ENCODE peak calls at places on chromosomes 13 and 19, in nine cellular contexts. X is GM12865; L is stimulated activated CD8-positive, alpha-beta memory T cell treated with anti-CD3 and anti-CD28 coated beads, Interleukin-2, amount 100 ng/mL, for 48 hours; A is activated naive CD4-positive, alpha-beta T cell treated with anti-CD3 and anti-CD28 coated beads, Interleukin-2, amount 10 ng/mL, durations not matched to agents 7 days and 5 days; U is head of caudate nucleus; F is stimulated activated CD4-positive, alpha-beta T cell treated with anti-CD3 and anti-CD28 coated beads, Interleukin-12 subunit alpha, Interleukin-12 subunit beta, amount 100 ng/mL, for 24 hours; K is Calu3; W is effector CD4-positive, alpha-beta T cell; S is pancreas. Y is an unnamed sample.

GRCh38 chr19:497476-497860 is 1.2 kb downstream of the MADCAM1 start:
- DNase-seq in K (no peak), U (no peak), F (no peak), W (no peak), X (no peak), A (no peak), L (no peak), S (no peak), Y (no peak)

GRCh38 chr19:43455321-43456113 is 9.9 kb downstream of the LYPD3 start:
- DNase-seq in S (no peak), F (no peak), W (no peak), U (no peak), L (no peak), K (no peak), A (no peak), X (no peak), Y (no peak)

GRCh38 chr19:53196777-53197396 is 3.7 kb upstream of the ZNF665 start:
- DNase-seq in K (peak), A (peak), L (peak), W (peak), S (peak), U (peak), F (peak), X (peak), Y (peak)

GRCh38 chr13:102901615-102902305 is 55.9 kb downstream of the ERCC5 start:
- DNase-seq in F (no peak), W (no peak), A (no peak), L (no peak), U (peak), S (no peak), K (no peak), X (no peak), Y (no peak)

GRCh38 chr19:45446295-45446694 is 21.5 kb upstream of the FOSB start:
- DNase-seq in W (no peak), U (no peak), K (peak), A (peak), L (no peak), S (no peak), X (peak), F (no peak), Y (no peak)

GRCh38 chr19:42370667-42371066 is 19.4 kb downstream of the CNFN start:
- DNase-seq in F (no peak), K (no peak), S (no peak), X (no peak), W (no peak), A (no peak), L (no peak), U (no peak), Y (no peak)

GRCh38 chr13:21973437-21974125 is 302.7 kb downstream of the FGF9 start:
- DNase-seq in W (no peak), F (no peak), A (no peak), X (no peak), K (no peak), U (no peak), L (no peak), S (no peak), Y (no peak)

GRCh38 chr13:35014606-35015005 is 72.5 kb downstream of the NBEA start:
- DNase-seq in A (no peak), X (no peak), S (no peak), K (no peak), F (no peak), U (no peak), W (no peak), L (no peak), Y (no peak)

GRCh38 chr13:43838909-43839308 is 40.6 kb downstream of the CCDC122 start:
- DNase-seq in F (no peak), X (no peak), W (no peak), K (no peak), A (no peak), U (no peak), S (no peak), L (no peak), Y (no peak)

GRCh38 chr19:12639901-12640613 is 26.5 kb downstream of the MAN2B1 start:
- DNase-seq in X (peak), U (peak), F (peak), A (peak), K (no peak), W (peak), L (peak), S (peak), Y (no peak)

GRCh38 chr19:1103691-1104451 is at the start of gene GPX4:
- DNase-seq in W (peak), K (peak), X (peak), L (peak), U (peak), S (peak), F (peak), A (peak), Y (peak)

GRCh38 chr19:45693168-45693788 is 812 bp downstream of the QPCTL start:
- DNase-seq in L (peak), F (peak), K (peak), S (peak), W (peak), A (peak), U (peak), X (peak), Y (peak)

Y was measured in type B pancreatic cell.